ENCODE peak calls at places on chromosomes 4 and X, in eight cellular contexts. A is fibroblast of lung, M is MM.1S, X is keratinocyte, L is ascending aorta, D is thoracic aorta, V is uterus, H is left lung. Z is an unnamed sample.

GRCh38 chrX:97860206-97860605 is 976.5 kb downstream of the RPA4 start:
- DNase-seq in A (peak; percentile 61), M (no peak), X (no peak), L (no peak), D (no peak), V (no peak), H (no peak), Z (no peak)

GRCh38 chr4:82352825-82353370 is 20.9 kb downstream of the HNRNPD start:
- DNase-seq in A (no peak), M (no peak), X (no peak), L (no peak), D (no peak), V (no peak), H (no peak), Z (no peak)

GRCh38 chr4:82721819-82722423 is 76.7 kb downstream of the SCD5 start:
- DNase-seq in A (peak; percentile 35), M (peak; percentile 45), X (no peak), L (no peak), D (no peak), V (no peak), H (no peak), Z (no peak)

GRCh38 chr4:55284331-55284730 is 61.7 kb upstream of the SRD5A3 start:
- DNase-seq in A (no peak), M (no peak), X (no peak), L (no peak), D (no peak), V (no peak), H (no peak), Z (no peak)

GRCh38 chr4:185840953-185841352 is 29.0 kb upstream of the SORBS2 start:
- DNase-seq in A (no peak), M (no peak), X (no peak), L (no peak), D (no peak), V (no peak), H (no peak), Z (no peak)

GRCh38 chr4:54742636-54743399 is 85.1 kb downstream of the KIT start:
- DNase-seq in A (no peak), M (no peak), X (no peak), L (no peak), D (no peak), V (no peak), H (no peak), Z (no peak)

GRCh38 chrX:41350150-41350975 is 16.4 kb downstream of the DDX3X start:
- DNase-seq in A (peak; percentile 39), M (no peak), X (no peak), L (peak; percentile 27), D (no peak), V (no peak), H (no peak), Z (peak; percentile 37)

GRCh38 chrX:69503835-69504625 is at the start of gene NALF2:
- DNase-seq in A (peak; percentile 18), M (peak; percentile 64), X (no peak), L (no peak), D (no peak), V (peak; percentile 35), H (no peak), Z (no peak)

GRCh38 chr4:168995537-168996295 is 14.3 kb downstream of the CBR4 start:
- DNase-seq in A (no peak), M (no peak), X (no peak), L (no peak), D (no peak), V (no peak), H (no peak), Z (no peak)

GRCh38 chrX:77814210-77814609 is 28.2 kb upstream of the ATRX start:
- DNase-seq in A (no peak), M (peak; percentile 14), X (no peak), L (no peak), D (no peak), V (no peak), H (no peak), Z (no peak)

GRCh38 chrX:120564925-120565324 is 4.2 kb upstream of the CUL4B start:
- DNase-seq in A (no peak), M (no peak), X (no peak), L (no peak), D (no peak), V (no peak), H (no peak), Z (no peak)

GRCh38 chrX:120561634-120562568 is 1.1 kb upstream of the CUL4B start:
- DNase-seq in A (no peak), M (no peak), X (no peak), L (no peak), D (no peak), V (no peak), H (no peak), Z (no peak)

GRCh38 chrX:120560842-120561633 is at the start of gene CUL4B:
- DNase-seq in A (peak; percentile 94), M (peak; percentile 92), X (peak; percentile 55), L (peak; percentile 97), D (peak; percentile 77), V (peak; percentile 90), H (peak; percentile 96), Z (peak; percentile 86)

GRCh38 chrX:120560405-120560841 is 339 bp downstream of the CUL4B start:
- DNase-seq in A (peak; percentile 49), M (peak; percentile 52), X (no peak), L (no peak), D (no peak), V (no peak), H (no peak), Z (peak; percentile 65)

GRCh38 chrX:120562569-120562926 is 1.8 kb upstream of the CUL4B start:
- DNase-seq in A (no peak), M (no peak), X (no peak), L (no peak), D (no peak), V (no peak), H (no peak), Z (no peak)
- H3K27me3 ChIP-seq in A (no peaks in the 10 kb centered on the region), M (no peaks in the 10 kb centered on the region), X (no peaks in the 10 kb centered on the region), L (no peaks in the 10 kb centered on the region), D (no peaks in the 10 kb centered on the region), V (peaks cover 4% of the 10 kb centered on the region), H (no peaks in the 10 kb centered on the region), Z (no peaks in the 10 kb centered on the region)

GRCh38 chr4:137310593-137311490 is 221.5 kb downstream of the PCDH18 start:
- DNase-seq in A (peak; percentile 89), M (no peak), X (no peak), L (no peak), D (no peak), V (no peak), H (no peak), Z (no peak)

GRCh38 chr4:137307806-137308205 is 224.5 kb downstream of the PCDH18 start:
- DNase-seq in A (peak; percentile 84), M (no peak), X (no peak), L (peak; percentile 73), D (peak; percentile 2), V (peak; percentile 25), H (no peak), Z (no peak)

GRCh38 chr4:137310156-137310555 is 222.1 kb downstream of the PCDH18 start:
- DNase-seq in A (peak; percentile 72), M (no peak), X (no peak), L (no peak), D (no peak), V (no peak), H (no peak), Z (no peak)

GRCh38 chr4:137309424-137309823 is 222.9 kb downstream of the PCDH18 start:
- DNase-seq in A (no peak), M (no peak), X (no peak), L (no peak), D (no peak), V (no peak), H (no peak), Z (no peak)

GRCh38 chr4:137312257-137312656 is 220.0 kb downstream of the PCDH18 start:
- DNase-seq in A (peak; percentile 80), M (no peak), X (no peak), L (no peak), D (no peak), V (no peak), H (no peak), Z (no peak)
- H3K4me1 ChIP-seq in A (peaks cover 8% of the 10 kb centered on the region), M (peaks cover 11% of the 10 kb centered on the region), X (no peaks in the 10 kb centered on the region), L (peaks cover 9% of the 10 kb centered on the region), D (peaks cover 11% of the 10 kb centered on the region), V (no peaks in the 10 kb centered on the region), H (no peaks in the 10 kb centered on the region), Z (no peaks in the 10 kb centered on the region)

GRCh38 chr4:141573678-141574077 is 62.7 kb upstream of the IL15 start:
- DNase-seq in A (no peak), M (no peak), X (no peak), L (no peak), D (no peak), V (no peak), H (no peak), Z (no peak)
- TF ChIP-seq CTCF in A (no peak), M (no peak), X (no peak), L (no peak), D (no peak), V (no peak), H (no peak), Z (no peak)

GRCh38 chr4:4849524-4850193 is 9.8 kb upstream of the MSX1 start:
- DNase-seq in A (no peak), M (no peak), X (no peak), L (no peak), D (no peak), V (no peak), H (peak; percentile 23), Z (no peak)

GRCh38 chr4:4851081-4851480 is 8.4 kb upstream of the MSX1 start:
- DNase-seq in A (no peak), M (no peak), X (no peak), L (no peak), D (no peak), V (no peak), H (peak; percentile 27), Z (no peak)

GRCh38 chr4:4847011-4847410 is 12.5 kb upstream of the MSX1 start:
- DNase-seq in A (no peak), M (no peak), X (no peak), L (no peak), D (no peak), V (no peak), H (no peak), Z (no peak)

GRCh38 chr4:4848540-4848939 is 10.9 kb upstream of the MSX1 start:
- DNase-seq in A (no peak), M (no peak), X (no peak), L (peak; percentile 53), D (no peak), V (no peak), H (peak; percentile 35), Z (no peak)

GRCh38 chr4:4849106-4849505 is 10.4 kb upstream of the MSX1 start:
- DNase-seq in A (no peak), M (no peak), X (no peak), L (peak; percentile 55), D (no peak), V (no peak), H (peak; percentile 29), Z (no peak)
- H3K27me3 ChIP-seq in A (no peaks in the 10 kb centered on the region), M (peaks cover 16% of the 10 kb centered on the region), X (peaks cover 51% of the 10 kb centered on the region), L (peaks cover 8% of the 10 kb centered on the region), D (no peaks in the 10 kb centered on the region), V (peaks cover under 1% of the 10 kb centered on the region), H (peaks cover 20% of the 10 kb centered on the region), Z (peaks cover under 1% of the 10 kb centered on the region)

GRCh38 chrX:39856472-39857121 is 241.2 kb downstream of the BCOR start:
- DNase-seq in A (no peak), M (no peak), X (no peak), L (no peak), D (no peak), V (no peak), H (no peak), Z (no peak)
- H3K4me1 ChIP-seq in A (no peaks in the 10 kb centered on the region), M (peaks cover 39% of the 10 kb centered on the region), X (peaks cover 13% of the 10 kb centered on the region), L (no peaks in the 10 kb centered on the region), D (peaks cover 8% of the 10 kb centered on the region), V (no peaks in the 10 kb centered on the region), H (no peaks in the 10 kb centered on the region), Z (peaks cover 42% of the 10 kb centered on the region)

Z was measured in CD8-positive, alpha-beta T cell.